ENCODE peak calls at places on chromosomes 2 and 18, in six cellular contexts. Y, Z, T, W, Q and C are unnamed samples. For H3K4me1, the result is how much of the 10 kb centered on the place peaks cover.

GRCh38 chr2:233060500-233061006 is 411 bp downstream of the INPP5D start:
- DNase-seq in Y (no peak), Z (no peak), T (no peak), W (no peak), Q (no peak), C (no peak)

GRCh38 chr2:172169611-172170010 is 66.9 kb upstream of the DLX2 start:
- DNase-seq in Y (no peak), Z (no peak), T (no peak), W (no peak), Q (no peak), C (peak)

GRCh38 chr18:6449213-6449612 is 34.5 kb upstream of the L3MBTL4 start:
- DNase-seq in Y (no peak), Z (no peak), T (no peak), W (no peak), Q (no peak), C (no peak)

GRCh38 chr2:195667974-195668373 is 10.9 kb downstream of the SLC39A10 start:
- DNase-seq in Y (no peak), Z (no peak), T (no peak), W (no peak), Q (no peak), C (no peak)

GRCh38 chr2:91974401-91975129 is 2896.7 kb upstream of the TEKT4 start:
- DNase-seq in Y (no peak), Z (no peak), T (no peak), W (no peak), Q (no peak), C (no peak)

GRCh38 chr2:47688561-47688960 is 94.4 kb upstream of the MSH6 start:
- DNase-seq in Y (peak), Z (no peak), T (no peak), W (no peak), Q (no peak), C (no peak)

GRCh38 chr18:8177330-8178016 is 431.8 kb upstream of the RAB12 start:
- DNase-seq in Y (no peak), Z (no peak), T (no peak), W (no peak), Q (no peak), C (no peak)

GRCh38 chr2:111665551-111666116 is 218.4 kb downstream of the ANAPC1 start:
- DNase-seq in Y (no peak), Z (no peak), T (no peak), W (no peak), Q (no peak), C (no peak)

GRCh38 chr2:223641062-223641461 is 38.9 kb upstream of the SCG2 start:
- DNase-seq in Y (peak), Z (no peak), T (no peak), W (no peak), Q (no peak), C (no peak)

GRCh38 chr2:42796427-42797248 is 4.3 kb upstream of the HAAO start:
- DNase-seq in Y (no peak), Z (no peak), T (no peak), W (no peak), Q (no peak), C (no peak)

GRCh38 chr2:460861-461260 is 173.0 kb upstream of the ALKAL2 start:
- DNase-seq in Y (no peak), Z (peak), T (no peak), W (no peak), Q (no peak), C (no peak)

GRCh38 chr2:195561205-195562032 is 95.6 kb upstream of the SLC39A10 start:
- DNase-seq in Y (no peak), Z (no peak), T (no peak), W (no peak), Q (no peak), C (no peak)

GRCh38 chr2:237998530-237998929 is 31.7 kb downstream of the UBE2F start:
- DNase-seq in Y (no peak), Z (no peak), T (no peak), W (no peak), Q (no peak), C (no peak)

GRCh38 chr2:211113294-211114175 is 557.1 kb downstream of the CPS1 start:
- DNase-seq in Y (no peak), Z (no peak), T (no peak), W (no peak), Q (no peak), C (no peak)

GRCh38 chr2:31365348-31365747 is 49.2 kb downstream of the XDH start:
- DNase-seq in Y (no peak), Z (no peak), T (no peak), W (no peak), Q (no peak), C (no peak)

GRCh38 chr2:158504088-158504487 is 47.3 kb downstream of the PKP4 start:
- DNase-seq in Y (no peak), Z (no peak), T (no peak), W (no peak), Q (no peak), C (no peak)

GRCh38 chr2:17107875-17108274 is 410.4 kb downstream of the RAD51AP2 start:
- DNase-seq in Y (no peak), Z (no peak), T (no peak), W (no peak), Q (no peak), C (no peak)

GRCh38 chr2:148568597-148568996 is 76.0 kb upstream of the EPC2 start:
- DNase-seq in Y (no peak), Z (peak), T (no peak), W (no peak), Q (no peak), C (no peak)

GRCh38 chr2:238313289-238313990 is 6.9 kb upstream of the TRAF3IP1 start:
- DNase-seq in Y (no peak), Z (no peak), T (no peak), W (no peak), Q (no peak), C (no peak)

GRCh38 chr18:69102959-69103358 is 297.7 kb upstream of the DOK6 start:
- DNase-seq in Y (no peak), Z (no peak), T (no peak), W (no peak), Q (no peak), C (no peak)

GRCh38 chr18:58228176-58228575 is 184.2 kb downstream of the NEDD4L start:
- DNase-seq in Y (no peak), Z (no peak), T (no peak), W (no peak), Q (no peak), C (no peak)
- H3K4me1 ChIP-seq in Y (under half), Z (under half), T (under half), W (under half), Q (half or more), C (under half)

DNA sequence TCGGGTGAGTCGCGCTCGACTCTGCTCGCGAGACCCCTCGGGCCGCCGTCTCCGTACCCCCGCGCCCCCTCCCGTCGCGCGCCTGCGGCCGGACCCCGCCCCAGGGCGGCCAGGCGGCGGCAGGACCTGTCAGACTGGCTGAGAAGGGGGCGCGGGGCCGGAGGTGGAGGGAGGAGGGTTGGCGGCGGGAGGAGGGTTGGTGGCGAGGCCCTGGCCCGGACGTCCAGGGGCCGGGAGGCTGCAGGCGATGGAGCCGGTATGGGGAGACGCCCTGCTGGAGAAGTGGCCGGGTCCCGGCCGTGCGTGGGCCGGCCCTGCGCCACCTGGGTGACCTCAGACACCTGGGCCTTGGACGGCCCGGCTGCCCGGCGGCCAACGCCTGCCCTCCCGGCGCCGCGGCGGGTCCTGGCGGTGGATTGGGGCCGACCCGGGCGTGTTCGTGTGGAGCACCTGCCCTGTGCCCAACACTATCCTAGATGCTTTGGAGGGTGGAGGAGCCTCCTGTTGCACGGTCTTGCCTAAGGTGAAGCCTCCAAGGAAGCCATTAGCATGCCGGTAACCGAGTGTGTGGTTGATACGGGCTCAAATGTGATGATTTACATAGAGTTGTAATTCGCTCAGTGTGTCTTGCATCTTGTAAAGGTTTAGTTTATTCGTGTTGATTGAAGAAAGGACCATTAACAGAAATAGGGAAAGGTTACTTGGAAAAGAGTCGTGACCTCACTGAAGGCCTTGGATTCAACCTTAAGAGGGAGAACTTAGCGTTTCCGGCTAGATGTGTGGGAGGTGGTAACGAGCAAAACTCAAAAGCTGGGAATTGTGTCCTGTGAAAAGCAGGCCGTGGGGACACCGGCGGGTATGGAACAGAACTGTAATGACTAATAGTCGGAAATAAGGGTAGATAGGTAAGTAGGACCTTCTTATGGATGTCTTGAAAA is 570 bp downstream of the MYL12B start:
- DNase-seq in Y (no peak), Z (peak), T (no peak), W (no peak), Q (no peak), C (peak)
- H3K4me1 ChIP-seq in Y (under half), Z (under half), T (under half), W (under half), Q (under half), C (under half)

GRCh38 chr2:54620948-54621347 is 102.5 kb upstream of the EML6 start:
- DNase-seq in Y (no peak), Z (no peak), T (no peak), W (no peak), Q (no peak), C (no peak)

GRCh38 chr2:54615832-54616534 is 107.5 kb upstream of the EML6 start:
- DNase-seq in Y (no peak), Z (no peak), T (no peak), W (no peak), Q (no peak), C (no peak)

GRCh38 chr2:54617409-54617808 is 106.1 kb upstream of the EML6 start:
- DNase-seq in Y (no peak), Z (no peak), T (no peak), W (no peak), Q (no peak), C (no peak)

GRCh38 chr2:54619660-54620231 is 103.7 kb upstream of the EML6 start:
- DNase-seq in Y (no peak), Z (no peak), T (no peak), W (no peak), Q (no peak), C (no peak)

DNA sequence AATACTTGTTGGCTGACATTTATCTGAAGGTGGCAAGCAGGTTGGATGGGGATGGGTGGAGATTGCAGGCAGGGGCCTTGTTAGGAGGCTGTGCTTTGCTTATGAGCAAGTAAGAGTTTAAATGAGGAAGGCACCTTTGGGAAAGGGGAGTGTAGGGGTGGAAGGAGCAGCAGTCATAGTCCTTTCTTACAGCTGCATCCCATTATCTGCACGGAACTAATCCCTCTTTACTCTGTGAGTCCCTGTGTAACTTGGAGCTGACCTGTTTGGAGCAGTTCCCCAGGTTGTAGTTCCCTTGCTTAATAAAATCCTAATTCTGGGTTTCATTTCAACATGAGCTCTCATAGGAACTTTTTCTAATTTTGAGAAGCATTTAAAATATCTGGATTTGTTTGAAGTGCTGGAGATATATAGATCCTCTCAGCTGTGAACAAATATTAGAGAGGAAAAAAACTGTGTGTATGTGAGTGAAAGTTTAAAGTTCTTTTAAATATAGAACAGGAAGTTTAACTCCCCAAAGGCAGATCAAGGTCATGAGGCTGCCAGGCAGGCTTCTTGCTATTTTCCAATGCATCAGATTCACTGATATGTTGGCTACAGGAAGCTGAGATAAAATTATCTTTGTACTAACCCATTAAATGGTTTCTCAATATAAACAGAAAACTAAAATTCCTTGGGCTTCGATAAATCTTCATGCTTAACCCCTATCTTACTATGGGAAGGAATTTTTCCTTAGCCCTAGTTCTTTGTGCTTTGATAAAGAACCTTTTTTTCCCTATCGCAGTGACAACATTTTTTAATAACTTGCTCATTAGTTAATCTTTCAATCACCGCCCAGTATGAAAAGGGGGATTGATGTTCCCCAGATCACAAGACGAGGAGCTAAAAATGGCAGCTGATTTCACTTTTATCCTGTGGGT is 104.6 kb upstream of the EML6 start:
- DNase-seq in Y (no peak), Z (no peak), T (no peak), W (no peak), Q (no peak), C (no peak)
- H3K4me1 ChIP-seq in Y (under half), Z (under half), T (under half), W (under half), Q (under half), C (under half)

GRCh38 chr2:152423684-152424083 is 88.7 kb downstream of the FMNL2 start:
- DNase-seq in Y (no peak), Z (no peak), T (no peak), W (no peak), Q (no peak), C (no peak)
- H3K4me1 ChIP-seq in Y (half or more), Z (under half), T (under half), W (under half), Q (half or more), C (under half)

DNA sequence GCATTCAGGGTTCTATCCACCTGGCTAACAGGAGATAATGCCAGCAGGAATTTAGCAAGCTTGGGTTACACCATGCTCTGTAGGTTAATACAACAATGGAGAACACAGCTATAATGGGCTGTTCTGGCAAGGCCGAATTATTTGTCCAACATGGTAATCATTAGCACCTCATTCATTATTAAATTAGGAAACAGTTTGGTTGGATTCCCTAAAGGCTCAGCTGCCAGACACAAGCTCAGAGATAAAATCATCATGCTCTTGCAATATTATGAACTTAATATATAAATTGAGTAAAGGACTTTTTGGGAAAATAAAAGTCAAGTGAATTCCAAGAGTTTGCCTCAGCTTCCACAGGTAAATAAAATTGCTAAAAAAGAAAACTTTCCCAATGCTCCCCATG is 166.4 kb downstream of the ANKRD44 start:
- DNase-seq in Y (no peak), Z (no peak), T (no peak), W (no peak), Q (no peak), C (no peak)
- H3K4me1 ChIP-seq in Y (under half), Z (under half), T (under half), W (under half), Q (under half), C (under half)

GRCh38 chr2:230739961-230740360 is 27.3 kb downstream of the CAB39 start:
- DNase-seq in Y (no peak), Z (no peak), T (no peak), W (no peak), Q (no peak), C (no peak)

GRCh38 chr2:230735884-230736283 is 23.2 kb downstream of the CAB39 start:
- DNase-seq in Y (no peak), Z (no peak), T (no peak), W (no peak), Q (no peak), C (no peak)

GRCh38 chr2:230738924-230739323 is 26.3 kb downstream of the CAB39 start:
- DNase-seq in Y (no peak), Z (no peak), T (no peak), W (no peak), Q (no peak), C (no peak)

GRCh38 chr2:230738391-230738811 is 25.8 kb downstream of the CAB39 start:
- DNase-seq in Y (no peak), Z (no peak), T (no peak), W (no peak), Q (no peak), C (no peak)

GRCh38 chr2:230737791-230738226 is 25.2 kb downstream of the CAB39 start:
- DNase-seq in Y (no peak), Z (no peak), T (no peak), W (no peak), Q (no peak), C (peak)
- H3K4me1 ChIP-seq in Y (under half), Z (under half), T (under half), W (under half), Q (under half), C (half or more)

DNA sequence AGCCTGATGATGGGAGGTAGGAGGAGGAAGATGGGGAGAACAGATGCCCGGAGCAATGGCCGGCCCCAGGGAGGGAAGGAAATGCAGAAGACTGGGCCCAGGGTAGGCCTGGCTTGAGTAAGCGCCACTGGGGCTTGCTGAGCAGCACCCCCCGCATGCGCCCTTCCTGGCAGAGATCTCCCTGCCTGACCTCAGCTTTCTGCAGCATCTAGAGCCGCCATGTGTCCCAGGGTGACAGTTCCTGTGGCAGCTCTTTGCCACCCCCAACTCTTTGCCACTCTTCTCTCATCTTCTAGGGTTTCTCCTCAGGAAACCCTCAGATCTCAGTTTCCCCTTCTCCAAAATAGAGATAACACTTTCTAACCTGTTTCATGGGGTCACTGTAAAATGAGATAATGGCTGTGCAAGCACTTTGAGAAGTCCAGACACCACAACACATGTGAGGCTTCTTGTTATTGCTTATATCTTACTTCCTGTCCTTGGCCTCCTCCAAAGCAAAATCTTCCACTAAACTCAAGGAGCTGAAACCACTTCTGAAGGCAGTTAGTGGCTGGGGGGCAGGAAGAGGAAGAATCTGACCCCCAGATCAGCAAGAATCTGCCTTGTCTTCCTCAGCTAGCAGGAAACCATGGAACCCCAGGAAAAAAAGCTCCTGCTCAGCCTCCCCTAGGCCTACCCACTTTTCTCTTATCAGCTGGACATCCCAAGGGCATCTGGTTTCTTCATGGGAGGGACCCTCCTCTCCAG is 64.9 kb downstream of the EPAS1 start:
- DNase-seq in Y (no peak), Z (no peak), T (no peak), W (no peak), Q (no peak), C (no peak)
- H3K4me1 ChIP-seq in Y (under half), Z (under half), T (under half), W (under half), Q (under half), C (under half)

GRCh38 chr2:219434468-219434717 is 250 bp upstream of the SPEG start:
- DNase-seq in Y (no peak), Z (no peak), T (no peak), W (no peak), Q (no peak), C (no peak)
- H3K4me1 ChIP-seq in Y (under half), Z (under half), T (under half), W (under half), Q (under half), C (under half)